ENCODE peak calls at places on chromosomes 1 and 21, in ten cellular contexts. One of them, this sample, is unnamed.

GRCh38 chr1:228059536-228060457 is 22.7 kb upstream of the ARF1 start:
- DNase-seq in GM23248: peak; percentile 36
- DNase-seq in A549: peak; percentile 73
- DNase-seq in mammary epithelial cell: peak; percentile 84
- DNase-seq in HepG2: no peak
- DNase-seq in IMR-90: no peak
- DNase-seq in hepatocyte: peak; percentile 88
- DNase-seq in neural progenitor cell: peak; percentile 83
- DNase-seq in neuronal stem cell: no peak
- DNase-seq in PC-9: peak; percentile 80
- DNase-seq in this sample: peak; percentile 23

GRCh38 chr1:163055531-163055930 is 13.6 kb upstream of the RGS4 start:
- DNase-seq in neural progenitor cell: no peak
- DNase-seq in neuronal stem cell: no peak
- DNase-seq in IMR-90: no peak
- DNase-seq in HepG2: no peak
- DNase-seq in GM23248: no peak
- DNase-seq in A549: no peak
- DNase-seq in mammary epithelial cell: no peak
- DNase-seq in PC-9: no peak
- DNase-seq in hepatocyte: no peak
- DNase-seq in this sample: no peak

GRCh38 chr1:244439391-244440032 is 12.2 kb downstream of the ADSS2 start:
- DNase-seq in IMR-90: no peak
- DNase-seq in neuronal stem cell: no peak
- DNase-seq in PC-9: no peak
- DNase-seq in hepatocyte: no peak
- DNase-seq in mammary epithelial cell: no peak
- DNase-seq in GM23248: no peak
- DNase-seq in A549: no peak
- DNase-seq in neural progenitor cell: no peak
- DNase-seq in HepG2: no peak
- DNase-seq in this sample: no peak

GRCh38 chr1:94240822-94241221 is 3.4 kb upstream of the ARHGAP29 start:
- DNase-seq in mammary epithelial cell: no peak
- DNase-seq in hepatocyte: peak; percentile 27
- DNase-seq in GM23248: no peak
- DNase-seq in HepG2: peak; percentile 65
- DNase-seq in A549: no peak
- DNase-seq in PC-9: no peak
- DNase-seq in neuronal stem cell: peak; percentile 31
- DNase-seq in neural progenitor cell: peak; percentile 42
- DNase-seq in IMR-90: peak; percentile 27
- DNase-seq in this sample: peak; percentile 73

GRCh38 chr21:45277101-45278045 is 10.3 kb downstream of the POFUT2 start:
- DNase-seq in PC-9: no peak
- DNase-seq in neural progenitor cell: no peak
- DNase-seq in HepG2: no peak
- DNase-seq in A549: no peak
- DNase-seq in mammary epithelial cell: no peak
- DNase-seq in GM23248: no peak
- DNase-seq in IMR-90: no peak
- DNase-seq in neuronal stem cell: no peak
- DNase-seq in hepatocyte: no peak
- DNase-seq in this sample: no peak

GRCh38 chr1:237316352-237316751 is 274.4 kb downstream of the RYR2 start:
- DNase-seq in A549: no peak
- DNase-seq in mammary epithelial cell: no peak
- DNase-seq in GM23248: no peak
- DNase-seq in neuronal stem cell: no peak
- DNase-seq in HepG2: no peak
- DNase-seq in neural progenitor cell: no peak
- DNase-seq in IMR-90: no peak
- DNase-seq in PC-9: no peak
- DNase-seq in hepatocyte: no peak
- DNase-seq in this sample: no peak

GRCh38 chr1:189620471-189620870 is 857.2 kb downstream of the BRINP3 start:
- DNase-seq in neuronal stem cell: no peak
- DNase-seq in mammary epithelial cell: no peak
- DNase-seq in neural progenitor cell: no peak
- DNase-seq in PC-9: no peak
- DNase-seq in A549: no peak
- DNase-seq in IMR-90: no peak
- DNase-seq in GM23248: no peak
- DNase-seq in HepG2: no peak
- DNase-seq in hepatocyte: no peak
- DNase-seq in this sample: no peak

GRCh38 chr1:52139817-52140540 is 1.9 kb upstream of the ZFYVE9 start:
- DNase-seq in hepatocyte: peak; percentile 23
- DNase-seq in GM23248: peak; percentile 96
- DNase-seq in mammary epithelial cell: peak; percentile 92
- DNase-seq in neuronal stem cell: no peak
- DNase-seq in HepG2: no peak
- DNase-seq in A549: no peak
- DNase-seq in PC-9: peak; percentile 43
- DNase-seq in IMR-90: peak; percentile 88
- DNase-seq in neural progenitor cell: no peak
- DNase-seq in this sample: peak; percentile 93

GRCh38 chr1:155003227-155003765 is 694 bp downstream of the ZBTB7B start:
- DNase-seq in HepG2: no peak
- DNase-seq in PC-9: no peak
- DNase-seq in mammary epithelial cell: no peak
- DNase-seq in IMR-90: no peak
- DNase-seq in A549: no peak
- DNase-seq in GM23248: peak; percentile 55
- DNase-seq in hepatocyte: peak; percentile 63
- DNase-seq in neural progenitor cell: peak; percentile 62
- DNase-seq in neuronal stem cell: no peak
- DNase-seq in this sample: peak; percentile 42

GRCh38 chr1:92482665-92483441 is 3.9 kb downstream of the GFI1 start:
- DNase-seq in HepG2: no peak
- DNase-seq in neural progenitor cell: peak; percentile 58
- DNase-seq in PC-9: no peak
- DNase-seq in A549: no peak
- DNase-seq in hepatocyte: no peak
- DNase-seq in GM23248: peak; percentile 47
- DNase-seq in IMR-90: no peak
- DNase-seq in mammary epithelial cell: peak; percentile 17
- DNase-seq in neuronal stem cell: peak; percentile 37
- DNase-seq in this sample: no peak

DNA sequence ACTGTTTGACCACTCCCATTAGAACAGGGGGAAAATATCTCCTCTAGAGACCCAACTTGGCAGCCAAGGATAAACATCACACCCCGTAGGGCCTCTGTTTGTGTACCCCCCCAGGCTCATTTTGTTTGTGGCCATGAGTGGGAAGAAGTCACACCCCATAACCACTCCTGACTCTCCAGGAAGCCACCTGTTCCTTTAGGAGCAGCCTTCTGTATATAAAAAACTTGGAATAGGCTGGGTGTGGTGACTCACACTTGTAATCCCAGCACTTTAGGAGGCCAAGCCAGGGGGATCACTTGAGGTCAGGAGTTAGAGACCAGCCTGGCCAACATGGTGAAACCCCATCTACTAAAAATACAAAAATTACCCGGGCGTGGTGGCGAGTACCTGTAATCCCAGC is 28.7 kb upstream of the SLC6A9 start:
- DNase-seq in GM23248: no peak
- DNase-seq in neuronal stem cell: no peak
- DNase-seq in IMR-90: peak; percentile 40
- DNase-seq in A549: no peak
- DNase-seq in PC-9: peak; percentile 75
- DNase-seq in mammary epithelial cell: no peak
- DNase-seq in hepatocyte: no peak
- DNase-seq in neural progenitor cell: no peak
- DNase-seq in HepG2: no peak
- DNase-seq in this sample: no peak
- H3K4me2 ChIP-seq in GM23248: no peak overlapping the region
- H3K4me2 ChIP-seq in neuronal stem cell: no peak overlapping the region
- H3K4me2 ChIP-seq in IMR-90: no peak overlapping the region
- H3K4me2 ChIP-seq in A549: no peak overlapping the region
- H3K4me2 ChIP-seq in PC-9: peak overlapping the region; percentile 39
- H3K4me2 ChIP-seq in mammary epithelial cell: no peak overlapping the region
- H3K4me2 ChIP-seq in hepatocyte: no peak overlapping the region
- H3K4me2 ChIP-seq in neural progenitor cell: no peak overlapping the region
- H3K4me2 ChIP-seq in HepG2: no peak overlapping the region
- H3K4me2 ChIP-seq in this sample: no peak overlapping the region

GRCh38 chr1:67879485-67879884 is 46.2 kb upstream of the GNG12 start:
- DNase-seq in neural progenitor cell: no peak
- DNase-seq in HepG2: no peak
- DNase-seq in IMR-90: no peak
- DNase-seq in mammary epithelial cell: no peak
- DNase-seq in PC-9: no peak
- DNase-seq in A549: no peak
- DNase-seq in hepatocyte: no peak
- DNase-seq in neuronal stem cell: no peak
- DNase-seq in GM23248: no peak
- DNase-seq in this sample: no peak
- H3K4me3 ChIP-seq in neural progenitor cell: no peak overlapping the region
- H3K4me3 ChIP-seq in HepG2: no peak overlapping the region
- H3K4me3 ChIP-seq in IMR-90: no peak overlapping the region
- H3K4me3 ChIP-seq in mammary epithelial cell: no peak overlapping the region
- H3K4me3 ChIP-seq in PC-9: no peak overlapping the region
- H3K4me3 ChIP-seq in A549: no peak overlapping the region
- H3K4me3 ChIP-seq in hepatocyte: no peak overlapping the region
- H3K4me3 ChIP-seq in neuronal stem cell: no peak overlapping the region
- H3K4me3 ChIP-seq in GM23248: no peak overlapping the region
- H3K4me3 ChIP-seq in this sample: no peak overlapping the region

DNA sequence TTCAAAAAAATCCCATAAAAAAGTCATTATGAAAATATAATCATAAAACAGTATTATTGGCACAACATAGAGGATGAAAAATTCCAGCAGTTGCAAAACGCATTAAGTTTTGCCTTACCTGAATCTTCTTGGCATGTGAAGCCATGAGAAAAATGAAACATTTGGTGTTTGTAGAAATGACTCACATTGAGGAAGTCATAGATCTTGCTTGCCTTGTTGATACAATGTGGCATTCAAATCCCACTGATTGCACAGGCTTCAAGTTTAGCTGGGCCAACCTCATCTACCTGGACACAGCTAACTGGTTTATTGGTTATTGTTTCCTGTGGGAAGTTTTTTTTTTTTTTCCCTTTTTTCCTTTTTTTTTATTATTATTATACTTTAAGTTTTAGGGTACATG is 168.9 kb upstream of the C21orf91 start:
- DNase-seq in mammary epithelial cell: no peak
- DNase-seq in GM23248: no peak
- DNase-seq in neural progenitor cell: no peak
- DNase-seq in hepatocyte: no peak
- DNase-seq in neuronal stem cell: no peak
- DNase-seq in A549: no peak
- DNase-seq in HepG2: no peak
- DNase-seq in IMR-90: no peak
- DNase-seq in PC-9: no peak
- DNase-seq in this sample: no peak
- H3K4me2 ChIP-seq in mammary epithelial cell: no peak overlapping the region
- H3K4me2 ChIP-seq in GM23248: no peak overlapping the region
- H3K4me2 ChIP-seq in neural progenitor cell: no peak overlapping the region
- H3K4me2 ChIP-seq in hepatocyte: no peak overlapping the region
- H3K4me2 ChIP-seq in neuronal stem cell: no peak overlapping the region
- H3K4me2 ChIP-seq in A549: no peak overlapping the region
- H3K4me2 ChIP-seq in HepG2: no peak overlapping the region
- H3K4me2 ChIP-seq in IMR-90: no peak overlapping the region
- H3K4me2 ChIP-seq in PC-9: no peak overlapping the region
- H3K4me2 ChIP-seq in this sample: no peak overlapping the region

DNA sequence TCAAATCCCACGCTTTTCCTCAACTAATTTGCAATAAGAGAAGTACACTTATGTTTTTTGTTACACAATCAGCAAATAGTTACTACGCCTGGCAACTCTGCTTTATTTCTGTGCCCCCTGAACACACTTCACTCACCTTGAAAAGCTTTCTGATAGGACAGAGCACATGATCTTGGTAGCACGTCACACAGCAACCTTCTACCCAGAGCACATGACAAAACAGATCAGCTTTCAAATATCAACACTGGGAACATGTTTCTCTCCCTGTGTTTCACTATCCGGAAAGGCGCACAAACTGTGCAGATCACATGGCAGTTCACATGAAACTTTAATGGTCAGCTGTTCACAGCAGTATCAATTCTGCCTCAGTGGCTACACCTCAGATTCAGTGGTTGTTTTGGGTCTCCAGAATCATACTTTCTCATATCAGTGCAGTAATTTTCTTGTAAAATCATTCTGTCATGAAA is 2.2 kb downstream of the SLC19A2 start:
- DNase-seq in mammary epithelial cell: no peak
- DNase-seq in neural progenitor cell: no peak
- DNase-seq in GM23248: peak; percentile 35
- DNase-seq in neuronal stem cell: no peak
- DNase-seq in PC-9: no peak
- DNase-seq in hepatocyte: peak; percentile 71
- DNase-seq in IMR-90: peak; percentile 79
- DNase-seq in A549: no peak
- DNase-seq in HepG2: peak; percentile 72
- DNase-seq in this sample: no peak
- H3K4me3 ChIP-seq in mammary epithelial cell: no peak overlapping the region
- H3K4me3 ChIP-seq in neural progenitor cell: peak overlapping the region; percentile 79
- H3K4me3 ChIP-seq in GM23248: peak overlapping the region; percentile 83
- H3K4me3 ChIP-seq in neuronal stem cell: peak overlapping the region; percentile 11
- H3K4me3 ChIP-seq in PC-9: peak overlapping the region; percentile 85
- H3K4me3 ChIP-seq in hepatocyte: peak overlapping the region; percentile 59
- H3K4me3 ChIP-seq in IMR-90: peak overlapping the region; percentile 19
- H3K4me3 ChIP-seq in A549: no peak overlapping the region
- H3K4me3 ChIP-seq in HepG2: peak overlapping the region; percentile 87
- H3K4me3 ChIP-seq in this sample: no peak overlapping the region